ENCODE peak calls at places on chromosomes 7 and 10, in six cellular contexts. C is fibroblast of pulmonary artery, Q is sigmoid colon, E is bronchial epithelial cell, G is AG04450, D is pancreas. F is an unnamed sample.

GRCh38 chr7:13800694-13801448 is 188.6 kb downstream of the ETV1 start:
- DNase-seq in G (peak), E (peak), D (no peak), C (peak), Q (no peak), F (peak)

GRCh38 chr7:137882806-137883205 is 36.0 kb upstream of the DGKI start:
- DNase-seq in E (peak), Q (no peak), D (no peak), G (no peak), C (no peak), F (no peak)

GRCh38 chr7:158495256-158495655 is 92.4 kb downstream of the PTPRN2 start:
- DNase-seq in Q (no peak), E (no peak), G (no peak), D (no peak), C (no peak), F (no peak)

GRCh38 chr10:60549686-60550085 is 160.0 kb upstream of the ANK3 start:
- DNase-seq in E (peak), G (no peak), Q (no peak), C (peak), D (no peak), F (peak)

GRCh38 chr7:14841086-14841485 is 61.5 kb downstream of the DGKB start:
- DNase-seq in Q (no peak), E (no peak), G (no peak), D (no peak), C (no peak), F (no peak)

GRCh38 chr7:11492307-11492706 is 339.7 kb downstream of the THSD7A start:
- DNase-seq in E (peak), G (no peak), C (peak), Q (no peak), D (no peak), F (peak)

GRCh38 chr7:128188396-128189230 is 52.5 kb upstream of the LEP start:
- DNase-seq in E (no peak), C (no peak), Q (peak), D (no peak), G (no peak), F (no peak)

GRCh38 chr7:151632750-151633515 is 113.2 kb upstream of the RHEB start:
- DNase-seq in E (peak), G (no peak), D (peak), Q (peak), C (peak), F (peak)

GRCh38 chr10:76033457-76034196 is 602.2 kb downstream of the LRMDA start:
- DNase-seq in E (peak), D (peak), G (no peak), Q (no peak), C (no peak), F (peak)

GRCh38 chr7:17042211-17042610 is 160.4 kb upstream of the AGR3 start:
- DNase-seq in D (no peak), G (no peak), C (no peak), E (peak), Q (no peak), F (no peak)

GRCh38 chr7:98011996-98012395 is 22.0 kb upstream of the OCM2 start:
- DNase-seq in G (no peak), Q (no peak), D (no peak), E (no peak), C (no peak), F (no peak)

GRCh38 chr7:88614736-88615135 is 144.8 kb upstream of the ZNF804B start:
- DNase-seq in C (no peak), Q (no peak), D (no peak), G (no peak), E (no peak), F (no peak)

GRCh38 chr10:50514995-50515394 is 108.8 kb downstream of the SGMS1 start:
- DNase-seq in C (no peak), Q (no peak), D (no peak), G (no peak), E (peak), F (no peak)

GRCh38 chr7:25261545-25262135 is 33.4 kb upstream of the NPVF start:
- DNase-seq in E (no peak), Q (no peak), G (no peak), C (no peak), D (no peak), F (peak)

GRCh38 chr10:113303747-113304146 is 249.1 kb upstream of the HABP2 start:
- DNase-seq in G (no peak), Q (no peak), E (peak), D (no peak), C (peak), F (peak)

GRCh38 chr10:80596391-80597257 is 58.9 kb downstream of the SH2D4B start:
- DNase-seq in G (peak), C (peak), Q (peak), D (no peak), E (peak), F (peak)

GRCh38 chr10:60140681-60141632 is 234.6 kb upstream of the CCDC6 start:
- DNase-seq in D (no peak), E (peak), G (no peak), Q (peak), C (peak), F (peak)

GRCh38 chr7:142854505-142855400 is at the start of gene EPHB6:
- DNase-seq in G (no peak), E (peak), Q (peak), D (peak), C (peak), F (peak)

GRCh38 chr7:157553256-157553655 is 216.5 kb downstream of the DNAJB6 start:
- DNase-seq in G (no peak), Q (no peak), C (no peak), E (no peak), D (no peak), F (no peak)

GRCh38 chr7:113774182-113774807 is 144.5 kb downstream of the PPP1R3A start:
- DNase-seq in Q (no peak), E (peak), C (peak), G (no peak), D (no peak), F (peak)

GRCh38 chr7:6294839-6295238 is 22.4 kb upstream of the CYTH3 start:
- DNase-seq in G (no peak), Q (no peak), E (no peak), D (no peak), C (no peak), F (no peak)

GRCh38 chr10:65798133-65798532 is 1127.7 kb upstream of the LRRTM3 start:
- DNase-seq in G (no peak), E (no peak), C (no peak), D (no peak), Q (no peak), F (no peak)

GRCh38 chr10:60367431-60367830 is 22.2 kb downstream of the ANK3 start:
- DNase-seq in Q (no peak), G (no peak), D (no peak), C (no peak), E (no peak), F (no peak)

GRCh38 chr10:74977913-74978847 is 133.3 kb upstream of the SAMD8 start:
- DNase-seq in D (no peak), E (no peak), Q (no peak), C (no peak), G (no peak), F (no peak)

GRCh38 chr7:7416031-7416968 is 119.4 kb downstream of the COL28A1 start:
- DNase-seq in E (peak), G (no peak), D (peak), C (peak), Q (no peak), F (peak)

GRCh38 chr7:37284805-37285211 is 163.9 kb downstream of the ELMO1 start:
- DNase-seq in G (no peak), E (peak), D (peak), C (no peak), Q (peak), F (peak)

GRCh38 chr7:139620676-139621344 is 97.3 kb downstream of the CLEC2L start:
- DNase-seq in G (no peak), Q (no peak), D (peak), E (peak), C (peak), F (peak)

GRCh38 chr10:44830022-44830421 is 81.1 kb upstream of the TMEM72 start:
- DNase-seq in G (peak), Q (no peak), C (peak), E (peak), D (no peak), F (peak)

GRCh38 chr7:34739651-34740300 is 81.8 kb downstream of the NPSR1 start:
- DNase-seq in E (no peak), Q (no peak), G (no peak), C (no peak), D (no peak), F (no peak)

GRCh38 chr10:8360814-8361509 is 306.5 kb downstream of the GATA3 start:
- DNase-seq in E (no peak), G (no peak), Q (no peak), D (no peak), C (peak), F (no peak)

GRCh38 chr10:25176421-25176968 is 1.7 kb downstream of the GPR158 start:
- DNase-seq in E (no peak), D (peak), C (no peak), G (no peak), Q (no peak), F (no peak)

GRCh38 chr10:17660921-17661320 is 17.0 kb downstream of the STAM start:
- DNase-seq in E (no peak), Q (no peak), D (no peak), G (no peak), C (no peak), F (no peak)

GRCh38 chr10:30694492-30695228 is 65.1 kb upstream of the LYZL2 start:
- DNase-seq in D (no peak), Q (no peak), E (no peak), C (no peak), G (no peak), F (no peak)

GRCh38 chr10:123044391-123044790 is 35.6 kb downstream of the ACADSB start:
- DNase-seq in C (peak), G (no peak), D (no peak), E (peak), Q (no peak), F (no peak)
- TF ChIP-seq CTCF in C (no peak), G (no peak), D (no peak), E (peak), Q (no peak), F (peak)

GRCh38 chr10:5710854-5711253 is 26.2 kb downstream of the TASOR2 start:
- DNase-seq in D (no peak), Q (no peak), C (no peak), G (no peak), E (no peak), F (peak)
- H3K4me3 ChIP-seq in D (no peak), Q (no peak), C (peak), G (no peak), E (no peak), F (peak)

GRCh38 chr7:115059312-115059711 is 137.4 kb downstream of the MDFIC start:
- DNase-seq in D (no peak), G (no peak), C (peak), Q (no peak), E (no peak), F (peak)

GRCh38 chr7:115056019-115056418 is 134.1 kb downstream of the MDFIC start:
- DNase-seq in G (no peak), Q (no peak), D (no peak), E (no peak), C (no peak), F (no peak)

GRCh38 chr7:115052706-115053105 is 130.8 kb downstream of the MDFIC start:
- DNase-seq in G (no peak), Q (no peak), D (no peak), E (no peak), C (no peak), F (no peak)

GRCh38 chr7:115060095-115060830 is 138.4 kb downstream of the MDFIC start:
- DNase-seq in D (no peak), E (no peak), G (no peak), Q (no peak), C (no peak), F (no peak)

DNA sequence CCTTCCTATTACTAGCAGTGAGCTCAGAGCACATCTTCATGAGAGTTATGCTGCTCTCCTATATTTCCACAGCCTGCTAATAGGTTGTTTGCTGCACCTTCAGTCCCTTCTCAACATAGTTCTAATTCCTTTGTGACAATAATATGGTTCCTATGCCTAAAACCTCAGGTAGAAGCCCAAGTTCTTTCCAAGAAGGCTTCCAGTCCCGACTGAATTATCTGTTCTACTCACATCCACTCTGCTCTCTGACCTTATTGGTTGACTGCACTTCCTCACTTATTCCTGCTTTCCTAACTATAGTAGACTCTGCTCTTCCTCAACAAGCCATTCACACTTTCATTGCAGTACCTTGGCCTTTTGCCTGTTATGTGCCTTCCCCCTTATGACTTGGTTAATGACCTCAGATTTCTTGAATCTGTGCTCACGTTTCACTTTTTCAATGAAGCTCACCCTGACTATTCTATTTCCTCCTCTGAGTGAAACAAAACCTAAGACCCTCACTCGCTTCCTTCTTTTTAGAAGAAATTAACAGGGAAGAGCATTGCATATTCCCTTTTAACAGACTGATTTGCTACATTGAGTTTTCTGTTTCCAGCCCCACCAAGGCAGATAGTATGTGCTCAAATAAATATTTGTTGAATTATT is 132.7 kb downstream of the MDFIC start:
- DNase-seq in C (no peak), E (no peak), Q (no peak), D (no peak), G (no peak), F (peak)
- TF ChIP-seq CTCF in C (no peak), E (no peak), Q (no peak), D (no peak), G (no peak), F (no peak)

DNA sequence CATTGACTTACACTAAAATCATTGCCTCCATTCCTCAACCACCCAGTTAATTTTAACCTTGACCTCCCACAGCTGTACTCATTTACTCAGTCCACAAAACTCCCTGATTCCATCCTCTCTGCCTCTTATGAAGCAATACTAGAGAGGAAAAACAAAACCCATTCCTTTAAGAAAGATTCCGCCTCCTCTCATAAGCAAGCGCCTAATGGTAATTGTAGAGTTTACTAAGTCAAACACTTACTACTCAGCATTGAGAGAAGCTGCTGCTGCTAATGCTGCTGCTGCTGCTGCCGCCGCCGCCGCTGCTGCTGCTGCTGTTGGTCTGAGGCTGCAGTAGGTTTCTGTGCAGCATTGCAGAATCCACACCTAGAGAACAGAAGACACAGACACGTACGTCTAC is 2.1 kb upstream of the ADD3 start:
- DNase-seq in D (no peak), G (peak), Q (peak), C (peak), E (peak), F (peak)
- H3K4me3 ChIP-seq in D (no peak), G (peak), Q (peak), C (peak), E (no peak), F (peak)

DNA sequence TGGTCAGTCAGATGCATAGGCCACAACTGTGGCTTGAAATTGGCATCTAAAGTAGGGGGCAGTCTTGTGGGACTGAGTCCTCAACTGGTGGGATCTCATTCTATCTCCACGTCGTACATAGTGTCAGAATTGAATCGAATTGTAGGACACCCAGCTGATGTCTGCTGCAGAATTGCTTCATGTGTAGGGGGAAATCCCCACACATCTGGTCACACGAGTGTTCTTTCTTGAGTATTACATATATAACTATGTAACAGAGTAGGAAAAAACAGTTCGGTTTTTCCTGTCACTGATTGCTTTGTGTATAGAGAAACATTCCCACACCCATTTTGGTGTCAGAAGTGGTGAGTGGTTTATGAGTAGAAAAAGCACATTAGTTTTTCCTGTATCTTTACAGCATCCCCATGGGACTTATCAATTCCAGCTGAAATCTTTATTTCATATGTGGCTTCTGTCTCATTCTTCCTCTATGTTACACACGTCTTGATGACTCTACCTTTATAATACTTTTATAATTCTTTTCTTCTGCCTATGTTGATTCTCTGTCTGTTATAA is 79.4 kb upstream of the PCGF5 start:
- DNase-seq in G (no peak), E (no peak), C (no peak), Q (no peak), D (no peak), F (peak)
- TF ChIP-seq CTCF in G (no peak), E (no peak), C (no peak), Q (no peak), D (no peak), F (no peak)

GRCh38 chr10:132407846-132408278 is 10.9 kb downstream of the PWWP2B start:
- DNase-seq in D (peak), Q (peak), C (peak), G (no peak), E (peak), F (peak)

GRCh38 chr10:132406181-132406580 is 9.2 kb downstream of the PWWP2B start:
- DNase-seq in C (no peak), Q (no peak), E (no peak), G (no peak), D (peak), F (no peak)

GRCh38 chr10:132406750-132407149 is 9.8 kb downstream of the PWWP2B start:
- DNase-seq in E (no peak), C (no peak), Q (no peak), G (no peak), D (peak), F (no peak)

GRCh38 chr10:132408367-132408781 is 11.4 kb downstream of the PWWP2B start:
- DNase-seq in G (no peak), C (no peak), Q (no peak), E (no peak), D (peak), F (no peak)

GRCh38 chr10:132407243-132407746 is 10.3 kb downstream of the PWWP2B start:
- DNase-seq in E (no peak), G (no peak), Q (no peak), C (no peak), D (peak), F (no peak)
- H3K4me3 ChIP-seq in E (no peak), G (no peak), Q (peak), C (no peak), D (no peak), F (no peak)

GRCh38 chr7:80929619-80930018 is 10.8 kb upstream of the SEMA3C start:
- DNase-seq in Q (no peak), E (peak), C (no peak), D (no peak), G (no peak), F (no peak)
- TF ChIP-seq CTCF in Q (no peak), E (no peak), C (no peak), D (no peak), G (no peak), F (no peak)

F was measured in fibroblast of villous mesenchyme.